ENCODE peak calls at places on chromosomes 12 and 14, in eight cellular contexts. One of them, this sample, is unnamed.

GRCh38 chr12:116299064-116299463 is 21.6 kb upstream of the MED13L start:
- DNase-seq in BE2C: no peak
- DNase-seq in neural progenitor cell: no peak
- DNase-seq in CD8-positive, alpha-beta memory T cell: no peak
- DNase-seq in CD8-positive, alpha-beta T cell: no peak
- DNase-seq in fibroblast of lung: no peak
- DNase-seq in BJ: no peak
- DNase-seq in Peyer's patch: no peak
- DNase-seq in this sample: no peak

GRCh38 chr12:5043589-5044419 is at the start of gene KCNA5:
- DNase-seq in neural progenitor cell: peak; percentile 79
- DNase-seq in BE2C: no peak
- DNase-seq in CD8-positive, alpha-beta T cell: no peak
- DNase-seq in Peyer's patch: no peak
- DNase-seq in CD8-positive, alpha-beta memory T cell: no peak
- DNase-seq in fibroblast of lung: no peak
- DNase-seq in BJ: no peak
- DNase-seq in this sample: no peak

GRCh38 chr14:36130186-36130585 is 46.3 kb downstream of the PTCSC3 start:
- DNase-seq in CD8-positive, alpha-beta memory T cell: no peak
- DNase-seq in Peyer's patch: no peak
- DNase-seq in fibroblast of lung: no peak
- DNase-seq in CD8-positive, alpha-beta T cell: no peak
- DNase-seq in BJ: no peak
- DNase-seq in neural progenitor cell: no peak
- DNase-seq in BE2C: no peak
- DNase-seq in this sample: no peak

GRCh38 chr14:85315891-85316290 is 214.1 kb upstream of the FLRT2 start:
- DNase-seq in CD8-positive, alpha-beta memory T cell: no peak
- DNase-seq in BE2C: no peak
- DNase-seq in fibroblast of lung: no peak
- DNase-seq in CD8-positive, alpha-beta T cell: no peak
- DNase-seq in neural progenitor cell: no peak
- DNase-seq in BJ: no peak
- DNase-seq in Peyer's patch: no peak
- DNase-seq in this sample: no peak

GRCh38 chr12:109385339-109386078 is 37.8 kb downstream of the MYO1H start:
- DNase-seq in Peyer's patch: no peak
- DNase-seq in fibroblast of lung: peak; percentile 40
- DNase-seq in BE2C: no peak
- DNase-seq in neural progenitor cell: peak; percentile 48
- DNase-seq in CD8-positive, alpha-beta memory T cell: peak; percentile 10
- DNase-seq in BJ: peak; percentile 27
- DNase-seq in CD8-positive, alpha-beta T cell: no peak
- DNase-seq in this sample: no peak

GRCh38 chr14:75069021-75069810 is at the start of gene ZC2HC1C:
- DNase-seq in neural progenitor cell: peak; percentile 95
- DNase-seq in CD8-positive, alpha-beta T cell: peak; percentile 24
- DNase-seq in BE2C: peak; percentile 95
- DNase-seq in Peyer's patch: peak; percentile 98
- DNase-seq in CD8-positive, alpha-beta memory T cell: peak; percentile 24
- DNase-seq in BJ: no peak
- DNase-seq in fibroblast of lung: peak; percentile 78
- DNase-seq in this sample: peak; percentile 87

GRCh38 chr12:69985656-69986055 is 160.6 kb downstream of the MYRFL start:
- DNase-seq in BJ: no peak
- DNase-seq in neural progenitor cell: peak; percentile 20
- DNase-seq in fibroblast of lung: no peak
- DNase-seq in CD8-positive, alpha-beta memory T cell: no peak
- DNase-seq in BE2C: peak; percentile 58
- DNase-seq in CD8-positive, alpha-beta T cell: no peak
- DNase-seq in Peyer's patch: peak; percentile 78
- DNase-seq in this sample: peak; percentile 24

GRCh38 chr12:11882301-11883019 is 188.3 kb upstream of the BCL2L14 start:
- DNase-seq in neural progenitor cell: no peak
- DNase-seq in BJ: no peak
- DNase-seq in CD8-positive, alpha-beta T cell: no peak
- DNase-seq in BE2C: no peak
- DNase-seq in Peyer's patch: no peak
- DNase-seq in CD8-positive, alpha-beta memory T cell: no peak
- DNase-seq in fibroblast of lung: no peak
- DNase-seq in this sample: no peak

GRCh38 chr14:32711103-32711680 is 227.5 kb upstream of the NPAS3 start:
- DNase-seq in BJ: no peak
- DNase-seq in CD8-positive, alpha-beta T cell: no peak
- DNase-seq in fibroblast of lung: peak; percentile 47
- DNase-seq in Peyer's patch: no peak
- DNase-seq in CD8-positive, alpha-beta memory T cell: no peak
- DNase-seq in neural progenitor cell: peak; percentile 76
- DNase-seq in BE2C: peak; percentile 56
- DNase-seq in this sample: no peak

GRCh38 chr14:102573591-102574046 is 18.8 kb upstream of the RCOR1 start:
- DNase-seq in fibroblast of lung: no peak
- DNase-seq in CD8-positive, alpha-beta T cell: no peak
- DNase-seq in CD8-positive, alpha-beta memory T cell: no peak
- DNase-seq in Peyer's patch: no peak
- DNase-seq in neural progenitor cell: no peak
- DNase-seq in BJ: no peak
- DNase-seq in BE2C: no peak
- DNase-seq in this sample: no peak

GRCh38 chr14:29654910-29655590 is 272.6 kb downstream of the PRKD1 start:
- DNase-seq in BE2C: no peak
- DNase-seq in neural progenitor cell: no peak
- DNase-seq in BJ: no peak
- DNase-seq in CD8-positive, alpha-beta memory T cell: no peak
- DNase-seq in Peyer's patch: no peak
- DNase-seq in CD8-positive, alpha-beta T cell: no peak
- DNase-seq in fibroblast of lung: peak; percentile 56
- DNase-seq in this sample: no peak

GRCh38 chr12:56991319-56991906 is 14.9 kb downstream of the ZBTB39 start:
- DNase-seq in BJ: no peak
- DNase-seq in CD8-positive, alpha-beta T cell: no peak
- DNase-seq in fibroblast of lung: no peak
- DNase-seq in BE2C: no peak
- DNase-seq in CD8-positive, alpha-beta memory T cell: no peak
- DNase-seq in Peyer's patch: no peak
- DNase-seq in neural progenitor cell: no peak
- DNase-seq in this sample: no peak

GRCh38 chr14:66046591-66046990 is 439.6 kb upstream of the CCDC196 start:
- DNase-seq in CD8-positive, alpha-beta T cell: no peak
- DNase-seq in Peyer's patch: no peak
- DNase-seq in BE2C: no peak
- DNase-seq in CD8-positive, alpha-beta memory T cell: no peak
- DNase-seq in BJ: no peak
- DNase-seq in neural progenitor cell: no peak
- DNase-seq in fibroblast of lung: no peak
- DNase-seq in this sample: no peak

GRCh38 chr12:118330421-118331018 is 42.2 kb downstream of the TAOK3 start:
- DNase-seq in neural progenitor cell: no peak
- DNase-seq in fibroblast of lung: peak; percentile 76
- DNase-seq in CD8-positive, alpha-beta T cell: no peak
- DNase-seq in CD8-positive, alpha-beta memory T cell: no peak
- DNase-seq in Peyer's patch: no peak
- DNase-seq in BE2C: peak; percentile 32
- DNase-seq in BJ: peak; percentile 30
- DNase-seq in this sample: peak; percentile 32

GRCh38 chr12:68113644-68114043 is 45.9 kb downstream of the IFNG start:
- DNase-seq in CD8-positive, alpha-beta T cell: no peak
- DNase-seq in BJ: no peak
- DNase-seq in Peyer's patch: no peak
- DNase-seq in BE2C: peak; percentile 22
- DNase-seq in CD8-positive, alpha-beta memory T cell: peak; percentile 27
- DNase-seq in fibroblast of lung: no peak
- DNase-seq in neural progenitor cell: peak; percentile 22
- DNase-seq in this sample: no peak

DNA sequence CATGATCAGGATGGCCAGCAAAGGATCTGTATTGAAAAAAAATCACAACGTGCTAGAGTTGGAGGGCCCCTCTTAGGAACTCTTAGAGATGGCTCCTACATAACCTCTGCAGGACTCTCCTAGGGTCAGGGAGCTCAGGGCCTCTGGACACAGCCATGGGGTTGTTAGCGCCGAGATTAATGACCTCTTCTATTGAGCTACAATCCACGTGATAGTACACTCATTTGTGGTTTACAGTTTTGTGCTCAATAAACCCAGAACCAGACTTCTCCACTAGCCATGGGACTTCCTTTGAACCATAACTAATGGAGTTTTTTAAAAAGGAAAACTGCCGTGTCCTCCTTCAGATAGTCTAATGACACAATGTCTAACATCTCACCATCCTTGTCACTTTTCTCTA is 29.6 kb upstream of the HDAC7 start:
- DNase-seq in neural progenitor cell: no peak
- DNase-seq in CD8-positive, alpha-beta T cell: no peak
- DNase-seq in Peyer's patch: no peak
- DNase-seq in CD8-positive, alpha-beta memory T cell: no peak
- DNase-seq in BE2C: no peak
- DNase-seq in BJ: no peak
- DNase-seq in fibroblast of lung: peak; percentile 34
- DNase-seq in this sample: no peak
- H3K36me3 ChIP-seq in neural progenitor cell: no peaks in the 10 kb centered on the region
- H3K36me3 ChIP-seq in CD8-positive, alpha-beta T cell: no peaks in the 10 kb centered on the region
- H3K36me3 ChIP-seq in Peyer's patch: peaks cover 73% of the 10 kb centered on the region
- H3K36me3 ChIP-seq in CD8-positive, alpha-beta memory T cell: no peaks in the 10 kb centered on the region
- H3K36me3 ChIP-seq in BE2C: no peaks in the 10 kb centered on the region
- H3K36me3 ChIP-seq in BJ: peaks cover 21% of the 10 kb centered on the region
- H3K36me3 ChIP-seq in fibroblast of lung: peaks cover 14% of the 10 kb centered on the region
- H3K36me3 ChIP-seq in this sample: no peaks in the 10 kb centered on the region

GRCh38 chr14:69816216-69816615 is 19.2 kb upstream of the SLC10A1 start:
- DNase-seq in CD8-positive, alpha-beta memory T cell: no peak
- DNase-seq in BE2C: no peak
- DNase-seq in BJ: no peak
- DNase-seq in neural progenitor cell: no peak
- DNase-seq in CD8-positive, alpha-beta T cell: no peak
- DNase-seq in fibroblast of lung: no peak
- DNase-seq in Peyer's patch: no peak
- DNase-seq in this sample: no peak

GRCh38 chr14:69818760-69819191 is 21.7 kb upstream of the SLC10A1 start:
- DNase-seq in CD8-positive, alpha-beta T cell: peak; percentile 25
- DNase-seq in neural progenitor cell: peak; percentile 84
- DNase-seq in fibroblast of lung: peak; percentile 33
- DNase-seq in CD8-positive, alpha-beta memory T cell: peak; percentile 42
- DNase-seq in BJ: peak; percentile 7
- DNase-seq in BE2C: peak; percentile 60
- DNase-seq in Peyer's patch: no peak
- DNase-seq in this sample: peak; percentile 43

GRCh38 chr14:69820991-69821390 is 23.9 kb upstream of the SLC10A1 start:
- DNase-seq in fibroblast of lung: no peak
- DNase-seq in BJ: no peak
- DNase-seq in CD8-positive, alpha-beta memory T cell: no peak
- DNase-seq in CD8-positive, alpha-beta T cell: no peak
- DNase-seq in BE2C: no peak
- DNase-seq in Peyer's patch: no peak
- DNase-seq in neural progenitor cell: no peak
- DNase-seq in this sample: no peak

GRCh38 chr14:69822456-69822855 is 25.4 kb upstream of the SLC10A1 start:
- DNase-seq in neural progenitor cell: no peak
- DNase-seq in CD8-positive, alpha-beta memory T cell: no peak
- DNase-seq in fibroblast of lung: no peak
- DNase-seq in CD8-positive, alpha-beta T cell: no peak
- DNase-seq in Peyer's patch: no peak
- DNase-seq in BE2C: no peak
- DNase-seq in BJ: no peak
- DNase-seq in this sample: no peak

GRCh38 chr14:69819607-69820006 is 22.6 kb upstream of the SLC10A1 start:
- DNase-seq in neural progenitor cell: peak; percentile 46
- DNase-seq in fibroblast of lung: no peak
- DNase-seq in CD8-positive, alpha-beta T cell: no peak
- DNase-seq in Peyer's patch: no peak
- DNase-seq in BE2C: no peak
- DNase-seq in CD8-positive, alpha-beta memory T cell: no peak
- DNase-seq in BJ: no peak
- DNase-seq in this sample: no peak
- H3K27me3 ChIP-seq in neural progenitor cell: no peaks in the 10 kb centered on the region
- H3K27me3 ChIP-seq in fibroblast of lung: no peaks in the 10 kb centered on the region
- H3K27me3 ChIP-seq in CD8-positive, alpha-beta T cell: no peaks in the 10 kb centered on the region
- H3K27me3 ChIP-seq in Peyer's patch: no peaks in the 10 kb centered on the region
- H3K27me3 ChIP-seq in BE2C: peaks cover 48% of the 10 kb centered on the region
- H3K27me3 ChIP-seq in CD8-positive, alpha-beta memory T cell: no peaks in the 10 kb centered on the region
- H3K27me3 ChIP-seq in BJ: peaks cover 11% of the 10 kb centered on the region
- H3K27me3 ChIP-seq in this sample: peaks cover 2% of the 10 kb centered on the region

GRCh38 chr12:10097521-10097920 is 1.3 kb downstream of the CLEC1A start:
- DNase-seq in CD8-positive, alpha-beta memory T cell: no peak
- DNase-seq in Peyer's patch: no peak
- DNase-seq in BE2C: no peak
- DNase-seq in BJ: peak; percentile 35
- DNase-seq in CD8-positive, alpha-beta T cell: no peak
- DNase-seq in neural progenitor cell: no peak
- DNase-seq in fibroblast of lung: no peak
- DNase-seq in this sample: no peak

GRCh38 chr12:10101042-10101579 is 2.3 kb upstream of the CLEC1A start:
- DNase-seq in neural progenitor cell: no peak
- DNase-seq in Peyer's patch: no peak
- DNase-seq in BJ: peak; percentile 73
- DNase-seq in fibroblast of lung: peak; percentile 33
- DNase-seq in BE2C: peak; percentile 32
- DNase-seq in CD8-positive, alpha-beta memory T cell: no peak
- DNase-seq in CD8-positive, alpha-beta T cell: no peak
- DNase-seq in this sample: no peak

GRCh38 chr12:10095971-10096370 is 2.8 kb downstream of the CLEC1A start:
- DNase-seq in BJ: no peak
- DNase-seq in Peyer's patch: no peak
- DNase-seq in fibroblast of lung: no peak
- DNase-seq in CD8-positive, alpha-beta memory T cell: no peak
- DNase-seq in CD8-positive, alpha-beta T cell: no peak
- DNase-seq in neural progenitor cell: no peak
- DNase-seq in BE2C: no peak
- DNase-seq in this sample: no peak

GRCh38 chr12:10101648-10102220 is 2.9 kb upstream of the CLEC1A start:
- DNase-seq in BJ: no peak
- DNase-seq in fibroblast of lung: no peak
- DNase-seq in Peyer's patch: no peak
- DNase-seq in CD8-positive, alpha-beta memory T cell: no peak
- DNase-seq in CD8-positive, alpha-beta T cell: no peak
- DNase-seq in neural progenitor cell: no peak
- DNase-seq in BE2C: no peak
- DNase-seq in this sample: no peak

GRCh38 chr12:10098762-10099161 is at the start of gene CLEC1A:
- DNase-seq in BJ: peak; percentile 11
- DNase-seq in BE2C: no peak
- DNase-seq in neural progenitor cell: peak; percentile 72
- DNase-seq in fibroblast of lung: no peak
- DNase-seq in CD8-positive, alpha-beta T cell: no peak
- DNase-seq in CD8-positive, alpha-beta memory T cell: no peak
- DNase-seq in Peyer's patch: no peak
- DNase-seq in this sample: no peak
- H3K4me3 ChIP-seq in BJ: no peak within 1 kb of the TSS
- H3K4me3 ChIP-seq in BE2C: no peak within 1 kb of the TSS
- H3K4me3 ChIP-seq in neural progenitor cell: no peak within 1 kb of the TSS
- H3K4me3 ChIP-seq in fibroblast of lung: no peak within 1 kb of the TSS
- H3K4me3 ChIP-seq in CD8-positive, alpha-beta T cell: no peak within 1 kb of the TSS
- H3K4me3 ChIP-seq in CD8-positive, alpha-beta memory T cell: no peak within 1 kb of the TSS
- H3K4me3 ChIP-seq in Peyer's patch: no peak within 1 kb of the TSS
- H3K4me3 ChIP-seq in this sample: no peak within 1 kb of the TSS

DNA sequence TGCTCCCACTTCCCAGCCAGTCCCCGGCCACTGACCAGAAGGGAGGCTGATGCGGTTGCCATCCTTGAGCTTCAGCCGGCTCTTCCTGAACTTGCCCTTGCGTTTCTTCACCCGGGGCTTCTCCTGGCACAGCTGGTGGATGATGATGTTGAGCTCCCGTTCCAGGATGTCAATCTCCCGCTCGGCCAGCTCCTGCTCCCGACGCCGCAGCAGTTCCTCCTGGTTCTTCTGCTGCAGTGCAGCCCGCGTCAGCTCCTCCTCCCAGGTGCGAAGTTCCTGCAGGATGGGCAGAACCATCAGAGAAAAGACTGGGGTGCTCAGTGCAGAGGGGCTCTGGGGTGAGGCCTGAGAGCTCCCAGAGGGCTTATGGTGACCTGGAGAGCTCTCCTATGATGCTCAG is 67.0 kb downstream of the MAP3K9 start:
- DNase-seq in CD8-positive, alpha-beta memory T cell: no peak
- DNase-seq in neural progenitor cell: no peak
- DNase-seq in CD8-positive, alpha-beta T cell: no peak
- DNase-seq in Peyer's patch: no peak
- DNase-seq in BJ: no peak
- DNase-seq in fibroblast of lung: no peak
- DNase-seq in BE2C: no peak
- DNase-seq in this sample: no peak
- H3K36me3 ChIP-seq in CD8-positive, alpha-beta memory T cell: no peaks in the 10 kb centered on the region
- H3K36me3 ChIP-seq in neural progenitor cell: peaks cover 4% of the 10 kb centered on the region
- H3K36me3 ChIP-seq in CD8-positive, alpha-beta T cell: peaks cover 5% of the 10 kb centered on the region
- H3K36me3 ChIP-seq in Peyer's patch: peaks cover 20% of the 10 kb centered on the region
- H3K36me3 ChIP-seq in BJ: no peaks in the 10 kb centered on the region
- H3K36me3 ChIP-seq in fibroblast of lung: no peaks in the 10 kb centered on the region
- H3K36me3 ChIP-seq in BE2C: no peaks in the 10 kb centered on the region
- H3K36me3 ChIP-seq in this sample: peaks cover 13% of the 10 kb centered on the region